ENCODE peak calls at places on chromosomes 16 and 17, in four cellular contexts. Y is CD4-positive, alpha-beta memory T cell; H is HEK293T; Q is stimulated activated CD4-positive, alpha-beta T cell treated with anti-CD3 and anti-CD28 coated beads, Interleukin-4, amount 100 ng/mL, for 1 hour. X is an unnamed sample.

GRCh38 chr16:24737391-24737871 is 8.0 kb downstream of the TNRC6A start:
- DNase-seq in Q (no peak), Y (no peak), H (no peak), X (no peak)

GRCh38 chr17:15250459-15250858 is 14.7 kb downstream of the PMP22 start:
- DNase-seq in H (no peak), Y (no peak), Q (no peak), X (no peak)

GRCh38 chr16:3550851-3551847 is 26.1 kb downstream of the NLRC3 start:
- DNase-seq in Y (no peak), Q (no peak), H (no peak), X (no peak)

GRCh38 chr17:1601571-1601970 is 27.1 kb downstream of the SLC43A2 start:
- DNase-seq in Q (no peak), H (no peak), Y (no peak), X (no peak)

GRCh38 chr16:49755716-49756115 is 100.2 kb downstream of the ZNF423 start:
- DNase-seq in Q (no peak), Y (no peak), H (no peak), X (no peak)

GRCh38 chr17:70095455-70095854 is 20.4 kb downstream of the KCNJ16 start:
- DNase-seq in H (no peak), Q (no peak), Y (no peak), X (no peak)

GRCh38 chr17:5097101-5097834 is 14.4 kb downstream of the ZNF232 start:
- DNase-seq in H (no peak), Y (peak), Q (peak), X (peak)

GRCh38 chr16:12757546-12757945 is 46.1 kb downstream of the CPPED1 start:
- DNase-seq in Y (no peak), H (no peak), Q (no peak), X (no peak)

GRCh38 chr17:64707077-64707591 is 45.0 kb upstream of the SMURF2 start:
- DNase-seq in Y (no peak), Q (no peak), H (no peak), X (peak)

GRCh38 chr16:2468142-2468724 is 2.9 kb upstream of the NTN3 start:
- DNase-seq in H (peak), Y (no peak), Q (no peak), X (no peak)

GRCh38 chr16:76081936-76082335 is 195.3 kb upstream of the CNTNAP4 start:
- DNase-seq in Y (no peak), H (no peak), Q (no peak), X (no peak)

GRCh38 chr16:51328708-51329107 is 177.6 kb upstream of the SALL1 start:
- DNase-seq in Y (no peak), Q (no peak), H (no peak), X (peak)

GRCh38 chr17:72602517-72603345 is 481.9 kb downstream of the SOX9 start:
- DNase-seq in H (no peak), Q (no peak), Y (no peak), X (no peak)

GRCh38 chr16:29961127-29961478 is 776 bp upstream of the TMEM219 start:
- DNase-seq in Y (no peak), Q (no peak), H (no peak), X (no peak)

GRCh38 chr16:81779540-81780320 is 639 bp downstream of the PLCG2 start:
- DNase-seq in Q (peak), H (no peak), Y (no peak), X (no peak)

GRCh38 chr17:17314501-17315071 is 11.4 kb downstream of the NT5M start:
- DNase-seq in Q (no peak), H (no peak), Y (no peak), X (no peak)

GRCh38 chr17:13158511-13159240 is 140.8 kb upstream of the ELAC2 start:
- DNase-seq in H (no peak), Y (no peak), Q (no peak), X (no peak)

GRCh38 chr16:50644730-50645129 is 36.4 kb downstream of the SNX20 start:
- DNase-seq in H (no peak), Q (peak), Y (peak), X (peak)

GRCh38 chr16:89041571-89042481 is 51.8 kb upstream of the ACSF3 start:
- DNase-seq in H (no peak), Q (no peak), Y (no peak), X (no peak)

GRCh38 chr17:32609085-32609484 is 122.3 kb downstream of the CDK5R1 start:
- DNase-seq in H (no peak), Q (peak), Y (peak), X (no peak)

GRCh38 chr17:81834831-81835267 is at the start of gene PPP1R27:
- DNase-seq in H (no peak), Y (no peak), Q (no peak), X (no peak)

GRCh38 chr16:47060596-47060995 is 83.1 kb downstream of the NETO2 start:
- DNase-seq in H (no peak), Q (no peak), Y (no peak), X (no peak)

GRCh38 chr17:55609737-55610201 is 98.5 kb upstream of the SMIM36 start:
- DNase-seq in H (no peak), Q (no peak), Y (no peak), X (peak)

GRCh38 chr17:49843774-49844350 is 4.0 kb downstream of the TAC4 start:
- DNase-seq in H (peak), Y (no peak), Q (no peak), X (no peak)

GRCh38 chr17:7992516-7992915 is 9.9 kb upstream of the GUCY2D start:
- DNase-seq in H (no peak), Q (no peak), Y (no peak), X (no peak)

GRCh38 chr17:45190503-45191282 is 29.0 kb downstream of the HEXIM2 start:
- DNase-seq in Y (no peak), Q (no peak), H (no peak), X (no peak)

GRCh38 chr17:7173687-7174602 is 5.2 kb downstream of the ASGR1 start:
- DNase-seq in Y (peak), H (no peak), Q (peak), X (peak)

GRCh38 chr16:3364774-3365427 is 9.2 kb downstream of the OR2C1 start:
- DNase-seq in Y (peak), H (peak), Q (peak), X (no peak)

GRCh38 chr16:3998793-3999478 is 117.3 kb downstream of the ADCY9 start:
- DNase-seq in Q (no peak), H (no peak), Y (no peak), X (peak)

GRCh38 chr17:69857412-69857835 is 217.6 kb upstream of the KCNJ16 start:
- DNase-seq in Q (no peak), Y (no peak), H (peak), X (peak)

GRCh38 chr17:45848405-45848804 is 3.7 kb downstream of the SPPL2C start:
- DNase-seq in Y (no peak), H (no peak), Q (no peak), X (no peak)

GRCh38 chr17:64662774-64663367 is 764 bp upstream of the SMURF2 start:
- DNase-seq in Y (no peak), Q (no peak), H (no peak), X (no peak)

GRCh38 chr17:74803971-74804370 is 27.8 kb upstream of the NAT9 start:
- DNase-seq in H (no peak), Q (no peak), Y (no peak), X (no peak)

GRCh38 chr16:10949424-10949970 is 5.1 kb downstream of the CLEC16A start:
- DNase-seq in Y (peak), H (no peak), Q (peak), X (peak)

GRCh38 chr17:57918017-57918895 is 37.0 kb downstream of the CUEDC1 start:
- DNase-seq in H (no peak), Q (no peak), Y (no peak), X (no peak)

GRCh38 chr16:88633684-88634140 is 4.7 kb upstream of the IL17C start:
- DNase-seq in Q (peak), Y (peak), H (no peak), X (peak)

GRCh38 chr17:1058423-1059130 is 61.6 kb downstream of the TIMM22 start:
- DNase-seq in Q (peak), Y (no peak), H (peak), X (no peak)

X was measured in cardiac muscle cell.